ENCODE peak calls at places on chromosomes 2 and 18, in seven cellular contexts. N is dorsolateral prefrontal cortex, M is A549, Q is mesothelial cell of epicardium, D is Peyer's patch, U is RWPE1, A is activated B cell treated with CpG ODN at 0.5 μM for 24 hours. R is an unnamed sample.
A peak's percentile ranks its signal among the peaks of the same experiment; 100 is the strongest.

GRCh38 chr18:9201224-9201623 is 64.6 kb downstream of the ANKRD12 start:
- DNase-seq in U (no peak), A (no peak), Q (no peak), N (no peak), D (no peak), M (no peak), R (no peak)

GRCh38 chr2:205701509-205701908 is 19.2 kb downstream of the NRP2 start:
- DNase-seq in A (no peak), N (no peak), Q (no peak), M (no peak), U (no peak), D (no peak), R (no peak)

GRCh38 chr2:221447310-221447709 is 124.8 kb downstream of the EPHA4 start:
- DNase-seq in M (no peak), Q (no peak), D (no peak), A (no peak), U (peak; percentile 10), N (no peak), R (no peak)

GRCh38 chr2:172639823-172640222 is 83.9 kb downstream of the PDK1 start:
- DNase-seq in M (no peak), D (no peak), U (no peak), N (no peak), A (no peak), Q (no peak), R (no peak)

GRCh38 chr18:3294435-3295080 is 32.6 kb downstream of the MYL12B start:
- DNase-seq in M (no peak), Q (no peak), A (no peak), D (no peak), U (no peak), N (no peak), R (no peak)

GRCh38 chr2:183037660-183038340 is 457 bp downstream of the NCKAP1 start:
- DNase-seq in U (peak; percentile 12), A (no peak), Q (peak; percentile 67), M (peak; percentile 45), N (no peak), D (peak; percentile 21), R (no peak)

GRCh38 chr2:118032169-118033013 is 18.5 kb upstream of the CCDC93 start:
- DNase-seq in U (peak; percentile 42), M (peak; percentile 34), D (peak; percentile 48), N (peak; percentile 44), Q (peak; percentile 42), A (no peak), R (no peak)

GRCh38 chr2:149611100-149611820 is 23.7 kb upstream of the MMADHC start:
- DNase-seq in D (no peak), M (peak; percentile 29), N (no peak), A (no peak), U (no peak), Q (no peak), R (no peak)

GRCh38 chr2:126662623-126663022 is 6.7 kb downstream of the GYPC start:
- DNase-seq in D (no peak), N (no peak), U (no peak), A (no peak), Q (no peak), M (no peak), R (no peak)

GRCh38 chr2:230134496-230135073 is 65.9 kb upstream of the SLC16A14 start:
- DNase-seq in N (no peak), M (peak; percentile 12), A (no peak), U (no peak), Q (no peak), D (no peak), R (no peak)

GRCh38 chr2:27471961-27472360 is 17.6 kb downstream of the IFT172 start:
- DNase-seq in D (no peak), N (no peak), M (peak; percentile 23), U (no peak), Q (no peak), A (no peak), R (no peak)

GRCh38 chr18:48486762-48487161 is 52.1 kb upstream of the CTIF start:
- DNase-seq in M (peak; percentile 27), Q (no peak), N (no peak), D (no peak), U (no peak), A (no peak), R (no peak)

GRCh38 chr18:55503167-55503820 is 84.7 kb downstream of the TCF4 start:
- DNase-seq in A (no peak), Q (no peak), U (no peak), M (no peak), N (no peak), D (no peak), R (no peak)

GRCh38 chr2:96921561-96922303 is 51.9 kb upstream of the SEMA4C start:
- DNase-seq in Q (no peak), M (no peak), U (no peak), D (no peak), N (no peak), A (no peak), R (peak; percentile 15)

GRCh38 chr2:100114011-100114433 is 28.4 kb downstream of the AFF3 start:
- DNase-seq in U (no peak), Q (no peak), N (no peak), M (no peak), D (peak; percentile 55), A (peak; percentile 26), R (no peak)

GRCh38 chr18:58114766-58115165 is 70.7 kb downstream of the NEDD4L start:
- DNase-seq in A (no peak), Q (no peak), D (no peak), M (no peak), N (no peak), U (no peak), R (no peak)

GRCh38 chr18:32238635-32239268 is 48.9 kb downstream of the MEP1B start:
- DNase-seq in N (no peak), M (no peak), A (no peak), U (no peak), D (no peak), Q (no peak), R (no peak)

GRCh38 chr2:190627881-190628412 is 20.9 kb upstream of the NAB1 start:
- DNase-seq in Q (no peak), N (no peak), D (no peak), A (no peak), M (no peak), U (no peak), R (no peak)

GRCh38 chr18:23397907-23398306 is 55.2 kb upstream of the RIOK3 start:
- DNase-seq in D (no peak), N (no peak), M (no peak), A (no peak), U (no peak), Q (no peak), R (no peak)

GRCh38 chr2:112712903-112713584 is 7.8 kb upstream of the NT5DC4 start:
- DNase-seq in N (no peak), Q (no peak), M (peak; percentile 45), A (no peak), U (no peak), D (no peak), R (no peak)

GRCh38 chr2:218852911-218853667 is 6.5 kb upstream of the WNT6 start:
- DNase-seq in M (peak; percentile 75), U (no peak), N (peak; percentile 68), D (peak; percentile 71), A (peak; percentile 64), Q (peak; percentile 82), R (no peak)

DNA sequence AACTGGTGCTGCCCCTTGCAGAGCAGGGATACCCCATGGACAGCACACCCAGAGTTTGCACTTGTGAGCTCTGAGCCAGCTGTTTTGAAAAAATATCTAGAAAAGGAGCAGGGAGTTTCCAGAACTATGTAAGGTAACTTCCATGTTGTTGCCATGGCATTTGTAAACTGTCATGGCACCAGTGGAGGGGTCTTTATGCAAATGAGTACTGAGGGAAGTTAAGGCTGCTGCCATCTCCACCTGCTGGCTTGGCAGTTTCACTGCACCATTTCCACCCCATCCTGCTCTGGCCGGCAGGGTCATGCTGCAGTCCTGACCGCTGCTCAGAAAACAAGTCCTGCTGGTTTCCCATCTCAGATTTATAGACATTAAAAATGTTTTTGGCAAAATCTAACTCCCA is 52.3 kb upstream of the SNTG2 start:
- DNase-seq in A (no peak), Q (no peak), M (peak; percentile 15), D (no peak), U (no peak), N (no peak), R (no peak)
- TF ChIP-seq CTCF in A (no peak), Q (no peak), M (no peak), D (no peak), U (no peak), N (no peak), R (no peak)

GRCh38 chr2:237171396-237171795 is 85.7 kb downstream of the COPS8 start:
- DNase-seq in Q (no peak), N (no peak), D (no peak), A (no peak), U (peak; percentile 62), M (peak; percentile 76), R (no peak)
- TF ChIP-seq CTCF in Q (no peak), N (peak; percentile 13), D (no peak), A (no peak), U (peak; percentile 53), M (peak; percentile 68), R (no peak)

GRCh38 chr2:240425697-240426096 is 9.8 kb upstream of the GPC1 start:
- DNase-seq in N (no peak), D (no peak), A (no peak), U (no peak), Q (no peak), M (no peak), R (peak; percentile 21)

GRCh38 chr2:240424341-240425235 is 10.9 kb upstream of the GPC1 start:
- DNase-seq in A (no peak), U (no peak), M (no peak), N (peak; percentile 2), D (no peak), Q (no peak), R (peak; percentile 28)

GRCh38 chr2:240422683-240423329 is 12.7 kb upstream of the GPC1 start:
- DNase-seq in Q (no peak), N (no peak), D (no peak), A (no peak), U (no peak), M (no peak), R (no peak)

GRCh38 chr2:240425236-240425615 is 10.2 kb upstream of the GPC1 start:
- DNase-seq in U (no peak), Q (no peak), A (no peak), N (no peak), M (no peak), D (no peak), R (no peak)

DNA sequence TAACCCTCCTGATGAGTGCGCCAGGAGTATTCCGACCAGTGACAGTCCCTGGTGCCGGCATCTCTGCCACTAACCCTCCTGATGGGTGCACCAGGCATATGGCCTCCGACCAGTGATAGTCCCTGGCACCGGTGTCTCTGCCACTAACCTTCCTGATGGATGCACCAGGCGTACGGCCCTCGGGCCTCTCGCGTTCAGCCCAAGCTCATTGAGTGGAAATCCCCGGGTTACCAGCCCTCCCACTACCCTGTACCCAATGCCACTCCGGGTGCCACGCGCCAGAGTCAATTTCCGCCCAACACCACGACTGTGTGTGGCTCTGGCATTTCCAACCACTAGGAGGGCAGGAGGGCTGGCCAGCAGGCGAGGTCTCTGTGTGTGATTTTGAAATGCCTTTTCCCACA is 11.7 kb upstream of the GPC1 start:
- DNase-seq in N (peak; percentile 21), M (no peak), A (no peak), D (no peak), Q (no peak), U (no peak), R (peak; percentile 18)
- TF ChIP-seq CTCF in N (no peak), M (no peak), A (no peak), D (no peak), Q (no peak), U (no peak), R (no peak)

DNA sequence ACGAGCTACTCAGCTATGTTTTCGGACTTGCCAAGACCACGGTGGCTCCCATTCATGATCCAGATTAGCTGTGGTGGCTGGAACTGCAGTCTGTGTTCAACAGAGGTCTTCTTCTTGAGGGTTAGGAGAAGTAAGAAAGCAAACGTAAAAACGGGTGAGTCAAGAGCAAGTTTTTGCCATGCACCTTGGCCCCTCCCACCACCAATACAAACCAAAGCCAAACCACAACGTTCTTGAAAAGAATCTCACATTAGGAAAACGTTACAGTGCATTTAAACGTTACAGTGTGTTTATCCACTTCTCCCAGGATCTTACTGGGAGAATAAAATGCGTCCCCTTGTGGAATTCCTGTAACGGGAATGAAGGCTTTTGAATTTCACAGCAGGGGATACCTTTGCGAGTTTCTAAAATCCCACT is 725 bp downstream of the FBXO48 start:
- DNase-seq in Q (no peak), D (peak; percentile 50), A (no peak), U (no peak), N (no peak), M (peak; percentile 26), R (peak; percentile 57)
- TF ChIP-seq CTCF in Q (no peak), D (no peak), A (no peak), U (peak; percentile 16), N (peak; percentile 19), M (peak; percentile 26), R (no peak)